ENCODE peak calls at places on chromosomes 1 and 21, in four cellular contexts. One of them, this sample, is unnamed.

GRCh38 chr1:224513787-224514209 is 79.2 kb upstream of the WDR26 start:
- DNase-seq in foreskin fibroblast: peak
- DNase-seq in activated naive CD4-positive, alpha-beta T cell: peak
- DNase-seq in T-cell: peak
- DNase-seq in this sample: no peak

GRCh38 chr1:83860506-83861221 is 138.3 kb downstream of the TTLL7 start:
- DNase-seq in foreskin fibroblast: no peak
- DNase-seq in activated naive CD4-positive, alpha-beta T cell: peak
- DNase-seq in T-cell: peak
- DNase-seq in this sample: no peak

GRCh38 chr1:3315399-3315798 is 139.1 kb upstream of the ARHGEF16 start:
- DNase-seq in foreskin fibroblast: no peak
- DNase-seq in T-cell: no peak
- DNase-seq in activated naive CD4-positive, alpha-beta T cell: no peak
- DNase-seq in this sample: no peak

GRCh38 chr21:26070822-26071425 is 99.6 kb downstream of the APP start:
- DNase-seq in activated naive CD4-positive, alpha-beta T cell: peak
- DNase-seq in foreskin fibroblast: peak
- DNase-seq in T-cell: peak
- DNase-seq in this sample: no peak

GRCh38 chr21:29217818-29218252 is 80.9 kb upstream of the BACH1 start:
- DNase-seq in activated naive CD4-positive, alpha-beta T cell: no peak
- DNase-seq in foreskin fibroblast: peak
- DNase-seq in T-cell: no peak
- DNase-seq in this sample: no peak

GRCh38 chr1:231550448-231550781 is 21.9 kb downstream of the TSNAX start:
- DNase-seq in foreskin fibroblast: peak
- DNase-seq in T-cell: no peak
- DNase-seq in activated naive CD4-positive, alpha-beta T cell: no peak
- DNase-seq in this sample: no peak

GRCh38 chr1:116515702-116516101 is 55.1 kb downstream of the CD58 start:
- DNase-seq in foreskin fibroblast: no peak
- DNase-seq in activated naive CD4-positive, alpha-beta T cell: no peak
- DNase-seq in T-cell: no peak
- DNase-seq in this sample: no peak

GRCh38 chr1:20187103-20187812 is 940 bp upstream of the PLA2G2C start:
- DNase-seq in activated naive CD4-positive, alpha-beta T cell: no peak
- DNase-seq in T-cell: peak
- DNase-seq in foreskin fibroblast: no peak
- DNase-seq in this sample: no peak

GRCh38 chr1:218365600-218365999 is 20.5 kb downstream of the TGFB2 start:
- DNase-seq in activated naive CD4-positive, alpha-beta T cell: no peak
- DNase-seq in foreskin fibroblast: peak
- DNase-seq in T-cell: no peak
- DNase-seq in this sample: no peak

GRCh38 chr1:179016694-179017382 is 8.9 kb upstream of the FAM20B start:
- DNase-seq in foreskin fibroblast: peak
- DNase-seq in T-cell: no peak
- DNase-seq in activated naive CD4-positive, alpha-beta T cell: no peak
- DNase-seq in this sample: no peak

GRCh38 chr1:171912509-171913185 is 71.3 kb downstream of the DNM3 start:
- DNase-seq in foreskin fibroblast: no peak
- DNase-seq in T-cell: no peak
- DNase-seq in activated naive CD4-positive, alpha-beta T cell: no peak
- DNase-seq in this sample: no peak

GRCh38 chr1:63635681-63636080 is 42.5 kb downstream of the PGM1 start:
- DNase-seq in T-cell: no peak
- DNase-seq in foreskin fibroblast: peak
- DNase-seq in activated naive CD4-positive, alpha-beta T cell: no peak
- DNase-seq in this sample: no peak

GRCh38 chr1:65009176-65009575 is 42.8 kb upstream of the JAK1 start:
- DNase-seq in T-cell: no peak
- DNase-seq in activated naive CD4-positive, alpha-beta T cell: no peak
- DNase-seq in foreskin fibroblast: no peak
- DNase-seq in this sample: no peak

GRCh38 chr1:201737350-201738060 is 91.5 kb upstream of the IPO9 start:
- DNase-seq in activated naive CD4-positive, alpha-beta T cell: no peak
- DNase-seq in foreskin fibroblast: peak
- DNase-seq in T-cell: no peak
- DNase-seq in this sample: no peak

GRCh38 chr1:216184281-216184680 is 239.0 kb downstream of the USH2A start:
- DNase-seq in activated naive CD4-positive, alpha-beta T cell: no peak
- DNase-seq in T-cell: no peak
- DNase-seq in foreskin fibroblast: peak
- DNase-seq in this sample: no peak

GRCh38 chr1:170494369-170494768 is 37.6 kb upstream of the GORAB start:
- DNase-seq in activated naive CD4-positive, alpha-beta T cell: no peak
- DNase-seq in foreskin fibroblast: peak
- DNase-seq in T-cell: no peak
- DNase-seq in this sample: no peak

GRCh38 chr1:37945743-37946702 is 830 bp downstream of the INPP5B start:
- DNase-seq in activated naive CD4-positive, alpha-beta T cell: no peak
- DNase-seq in T-cell: no peak
- DNase-seq in foreskin fibroblast: peak
- DNase-seq in this sample: no peak

GRCh38 chr1:177902151-177902765 is 67.6 kb downstream of the SEC16B start:
- DNase-seq in foreskin fibroblast: no peak
- DNase-seq in T-cell: no peak
- DNase-seq in activated naive CD4-positive, alpha-beta T cell: no peak
- DNase-seq in this sample: no peak

GRCh38 chr1:162036156-162036555 is 12.5 kb upstream of the OLFML2B start:
- DNase-seq in T-cell: no peak
- DNase-seq in activated naive CD4-positive, alpha-beta T cell: no peak
- DNase-seq in foreskin fibroblast: peak
- DNase-seq in this sample: no peak

GRCh38 chr21:32414579-32415358 is 2.3 kb downstream of the EVA1C start:
- DNase-seq in T-cell: no peak
- DNase-seq in foreskin fibroblast: peak
- DNase-seq in activated naive CD4-positive, alpha-beta T cell: no peak
- DNase-seq in this sample: no peak

GRCh38 chr1:9164919-9165318 is 36.0 kb upstream of the GPR157 start:
- DNase-seq in foreskin fibroblast: no peak
- DNase-seq in T-cell: no peak
- DNase-seq in activated naive CD4-positive, alpha-beta T cell: no peak
- DNase-seq in this sample: no peak

GRCh38 chr1:151907363-151908139 is 1.8 kb downstream of the THEM4 start:
- DNase-seq in T-cell: no peak
- DNase-seq in activated naive CD4-positive, alpha-beta T cell: no peak
- DNase-seq in foreskin fibroblast: no peak
- DNase-seq in this sample: no peak

GRCh38 chr1:44740179-44740617 is 561 bp downstream of the KIF2C start:
- DNase-seq in foreskin fibroblast: no peak
- DNase-seq in activated naive CD4-positive, alpha-beta T cell: no peak
- DNase-seq in T-cell: no peak
- DNase-seq in this sample: no peak

GRCh38 chr1:230730979-230731378 is 16.2 kb upstream of the CAPN9 start:
- DNase-seq in foreskin fibroblast: no peak
- DNase-seq in T-cell: no peak
- DNase-seq in activated naive CD4-positive, alpha-beta T cell: no peak
- DNase-seq in this sample: no peak

GRCh38 chr1:169371400-169371799 is 3.4 kb downstream of the BLZF1 start:
- DNase-seq in T-cell: no peak
- DNase-seq in activated naive CD4-positive, alpha-beta T cell: no peak
- DNase-seq in foreskin fibroblast: no peak
- DNase-seq in this sample: no peak

GRCh38 chr1:27621067-27621920 is 13.7 kb downstream of the FGR start:
- DNase-seq in T-cell: no peak
- DNase-seq in foreskin fibroblast: no peak
- DNase-seq in activated naive CD4-positive, alpha-beta T cell: no peak
- DNase-seq in this sample: no peak

GRCh38 chr1:50976890-50977574 is 7.0 kb downstream of the CDKN2C start:
- DNase-seq in foreskin fibroblast: peak
- DNase-seq in activated naive CD4-positive, alpha-beta T cell: no peak
- DNase-seq in T-cell: no peak
- DNase-seq in this sample: no peak

GRCh38 chr21:35617491-35617890 is 442.8 kb downstream of the SETD4 start:
- DNase-seq in T-cell: no peak
- DNase-seq in foreskin fibroblast: no peak
- DNase-seq in activated naive CD4-positive, alpha-beta T cell: no peak
- DNase-seq in this sample: no peak

GRCh38 chr1:195831789-195832188 is 776.5 kb downstream of the KCNT2 start:
- DNase-seq in T-cell: no peak
- DNase-seq in activated naive CD4-positive, alpha-beta T cell: no peak
- DNase-seq in foreskin fibroblast: no peak
- DNase-seq in this sample: no peak